ENCODE peak calls at places on chromosomes 5 and 9, in six cellular contexts. T is GM23338; S is CD4-positive, alpha-beta T cell; D is tibial artery; W is glutamatergic neuron; X is kidney. V is an unnamed sample.

GRCh38 chr5:1523793-1524480 is at the start of gene LPCAT1:
- DNase-seq in T (peak), S (peak), D (peak), W (peak), X (peak), V (peak)

GRCh38 chr9:20599195-20599594 is 23.1 kb downstream of the MLLT3 start:
- DNase-seq in T (no peak), S (no peak), D (no peak), W (no peak), X (no peak), V (no peak)

GRCh38 chr5:158534203-158534602 is 565.5 kb downstream of the EBF1 start:
- DNase-seq in T (peak), S (no peak), D (no peak), W (peak), X (no peak), V (no peak)

GRCh38 chr9:78866228-78867132 is 569.6 kb downstream of the PSAT1 start:
- DNase-seq in T (no peak), S (no peak), D (no peak), W (no peak), X (no peak), V (no peak)

GRCh38 chr9:131277673-131278420 is 1.5 kb upstream of the FAM78A start:
- DNase-seq in T (peak), S (peak), D (peak), W (peak), X (peak), V (peak)

GRCh38 chr9:5708414-5708813 is 79.5 kb downstream of the RIC1 start:
- DNase-seq in T (no peak), S (no peak), D (no peak), W (no peak), X (no peak), V (no peak)

GRCh38 chr5:131260895-131261294 is 3.0 kb upstream of the CDC42SE2 start:
- DNase-seq in T (no peak), S (no peak), D (no peak), W (no peak), X (no peak), V (no peak)

GRCh38 chr9:128414461-128414860 is 6.2 kb upstream of the CERCAM start:
- DNase-seq in T (peak), S (no peak), D (no peak), W (no peak), X (no peak), V (no peak)

GRCh38 chr5:151947924-151948323 is 23.3 kb upstream of the GLRA1 start:
- DNase-seq in T (no peak), S (no peak), D (no peak), W (no peak), X (no peak), V (no peak)

GRCh38 chr9:80059979-80060378 is 488.2 kb downstream of the TLE4 start:
- DNase-seq in T (no peak), S (no peak), D (no peak), W (no peak), X (no peak), V (no peak)

GRCh38 chr5:8399471-8399870 is 530.5 kb downstream of the MTRR start:
- DNase-seq in T (no peak), S (no peak), D (no peak), W (no peak), X (no peak), V (no peak)

GRCh38 chr5:181170996-181171395 is 23.6 kb downstream of the OR2V2 start:
- DNase-seq in T (no peak), S (no peak), D (no peak), W (no peak), X (no peak), V (no peak)

GRCh38 chr5:181173027-181173419 is 25.6 kb downstream of the OR2V2 start:
- DNase-seq in T (no peak), S (peak), D (no peak), W (no peak), X (no peak), V (no peak)

GRCh38 chr5:181176258-181176952 is 28.6 kb downstream of the TRIM7 start:
- DNase-seq in T (no peak), S (no peak), D (no peak), W (no peak), X (no peak), V (no peak)

GRCh38 chr5:181171782-181172181 is 24.4 kb downstream of the OR2V2 start:
- DNase-seq in T (no peak), S (no peak), D (no peak), W (no peak), X (no peak), V (no peak)

DNA sequence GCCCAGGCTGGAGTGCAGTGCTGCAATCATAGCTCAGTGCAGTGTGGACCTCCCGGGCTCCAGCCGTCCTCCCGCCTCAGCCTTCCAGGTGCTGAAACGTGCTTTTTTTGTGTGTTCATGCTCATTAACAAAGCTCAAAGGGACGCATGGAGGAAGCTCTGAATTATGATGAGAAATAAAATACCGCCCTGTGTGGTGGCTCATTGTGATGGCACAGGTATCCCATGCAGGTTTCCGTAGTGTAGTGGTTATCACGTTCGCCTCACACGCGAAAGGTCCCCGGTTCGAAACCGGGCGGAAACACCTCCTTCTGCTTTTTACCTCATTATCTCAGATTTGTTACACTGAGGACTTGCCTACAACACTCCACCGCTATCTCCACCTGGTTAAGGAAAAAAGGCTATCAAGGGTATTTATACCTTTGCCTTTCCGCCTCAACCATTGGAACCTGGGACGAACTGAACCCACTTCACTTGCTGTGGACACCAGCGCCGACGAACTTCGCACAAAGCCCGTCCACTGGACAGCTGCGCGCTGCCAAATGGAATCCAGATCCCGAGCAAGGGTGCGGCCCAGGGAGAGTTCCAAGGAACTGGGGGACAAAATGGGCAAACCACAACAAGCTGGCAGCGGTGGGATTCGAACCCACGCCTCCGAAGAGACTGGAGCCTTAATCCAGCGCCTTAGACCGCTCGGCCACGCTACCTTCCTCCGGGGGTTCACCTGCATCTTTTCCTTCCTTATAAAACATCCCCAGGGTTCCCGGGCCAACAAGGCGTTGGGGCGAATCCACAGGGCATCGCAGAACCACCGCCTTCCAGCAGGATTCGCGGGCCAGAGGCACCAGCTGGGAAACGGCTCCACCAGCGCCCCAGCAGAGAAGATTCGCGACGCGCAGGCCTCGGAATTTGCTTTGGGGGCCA is 26.3 kb downstream of the OR2V2 start:
- DNase-seq in T (peak), S (peak), D (no peak), W (no peak), X (no peak), V (peak)
- TF ChIP-seq CTCF in T (no peak), S (peak), D (no peak), W (no peak), X (no peak), V (no peak)

GRCh38 chr5:92777421-92777820 is 803.6 kb downstream of the NR2F1-AS1 start:
- DNase-seq in T (peak), S (no peak), D (no peak), W (no peak), X (no peak), V (no peak)

GRCh38 chr5:92778261-92778660 is 802.8 kb downstream of the NR2F1-AS1 start:
- DNase-seq in T (no peak), S (no peak), D (no peak), W (no peak), X (no peak), V (no peak)

GRCh38 chr5:92775711-92776615 is 805.1 kb downstream of the NR2F1-AS1 start:
- DNase-seq in T (no peak), S (no peak), D (no peak), W (no peak), X (no peak), V (no peak)

GRCh38 chr5:92779536-92779935 is 801.5 kb downstream of the NR2F1-AS1 start:
- DNase-seq in T (no peak), S (no peak), D (no peak), W (no peak), X (no peak), V (no peak)

GRCh38 chr5:92780057-92780456 is 801.0 kb downstream of the NR2F1-AS1 start:
- DNase-seq in T (peak), S (no peak), D (no peak), W (no peak), X (no peak), V (no peak)
- TF ChIP-seq CTCF in T (no peak), S (no peak), D (no peak), W (no peak), X (no peak), V (no peak)

DNA sequence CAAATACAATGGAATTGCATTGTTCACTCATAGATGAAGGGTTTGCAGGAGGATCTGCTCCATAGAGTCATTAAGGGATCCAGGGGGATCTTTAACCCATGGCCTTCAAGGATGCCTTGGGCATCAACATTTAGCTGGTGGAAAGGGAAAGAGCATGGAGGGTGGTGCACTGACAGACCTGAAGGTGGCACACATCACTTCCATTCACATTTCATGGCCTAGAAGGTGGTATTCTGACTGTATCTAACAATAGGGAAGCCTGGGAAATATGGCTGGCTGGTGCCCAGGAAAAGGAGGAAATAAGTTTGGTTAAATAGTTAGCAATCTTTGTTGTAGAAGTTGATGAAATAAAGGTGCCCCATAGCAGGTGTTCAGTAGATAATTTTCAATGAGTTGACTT is 230.2 kb downstream of the CD180 start:
- DNase-seq in T (no peak), S (no peak), D (no peak), W (no peak), X (no peak), V (no peak)
- TF ChIP-seq CTCF in T (peak), S (no peak), D (no peak), W (no peak), X (no peak), V (no peak)

DNA sequence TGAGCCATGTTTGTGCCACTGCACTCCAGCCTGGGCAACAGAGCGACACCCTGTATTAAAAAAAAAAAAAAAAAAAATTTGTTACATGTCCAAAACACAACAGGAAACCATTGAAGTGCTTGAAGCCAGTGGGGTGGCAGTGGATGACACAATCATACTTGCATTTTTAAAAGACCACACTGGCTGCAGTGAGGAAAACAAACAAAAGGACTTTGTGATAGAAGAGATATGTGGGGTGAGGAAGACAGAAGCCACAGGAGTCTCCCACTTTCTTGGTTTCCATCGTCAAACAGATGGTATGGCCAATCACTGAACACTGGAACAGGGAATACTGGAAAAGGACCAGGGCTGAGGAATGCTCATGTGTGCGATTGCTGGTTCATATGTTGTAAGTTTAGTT is 20.9 kb upstream of the COMMD10 start:
- DNase-seq in T (no peak), S (no peak), D (no peak), W (no peak), X (no peak), V (no peak)
- TF ChIP-seq CTCF in T (no peak), S (no peak), D (no peak), W (no peak), X (no peak), V (no peak)

GRCh38 chr5:14210729-14211128 is 67.6 kb downstream of the TRIO start:
- DNase-seq in T (no peak), S (no peak), D (no peak), W (no peak), X (no peak), V (no peak)

GRCh38 chr5:14213813-14214585 is 70.9 kb downstream of the TRIO start:
- DNase-seq in T (no peak), S (no peak), D (no peak), W (no peak), X (no peak), V (no peak)

GRCh38 chr5:14212838-14213237 is 69.7 kb downstream of the TRIO start:
- DNase-seq in T (no peak), S (no peak), D (no peak), W (no peak), X (no peak), V (no peak)

GRCh38 chr5:14213253-14213652 is 70.1 kb downstream of the TRIO start:
- DNase-seq in T (no peak), S (no peak), D (no peak), W (no peak), X (no peak), V (no peak)

DNA sequence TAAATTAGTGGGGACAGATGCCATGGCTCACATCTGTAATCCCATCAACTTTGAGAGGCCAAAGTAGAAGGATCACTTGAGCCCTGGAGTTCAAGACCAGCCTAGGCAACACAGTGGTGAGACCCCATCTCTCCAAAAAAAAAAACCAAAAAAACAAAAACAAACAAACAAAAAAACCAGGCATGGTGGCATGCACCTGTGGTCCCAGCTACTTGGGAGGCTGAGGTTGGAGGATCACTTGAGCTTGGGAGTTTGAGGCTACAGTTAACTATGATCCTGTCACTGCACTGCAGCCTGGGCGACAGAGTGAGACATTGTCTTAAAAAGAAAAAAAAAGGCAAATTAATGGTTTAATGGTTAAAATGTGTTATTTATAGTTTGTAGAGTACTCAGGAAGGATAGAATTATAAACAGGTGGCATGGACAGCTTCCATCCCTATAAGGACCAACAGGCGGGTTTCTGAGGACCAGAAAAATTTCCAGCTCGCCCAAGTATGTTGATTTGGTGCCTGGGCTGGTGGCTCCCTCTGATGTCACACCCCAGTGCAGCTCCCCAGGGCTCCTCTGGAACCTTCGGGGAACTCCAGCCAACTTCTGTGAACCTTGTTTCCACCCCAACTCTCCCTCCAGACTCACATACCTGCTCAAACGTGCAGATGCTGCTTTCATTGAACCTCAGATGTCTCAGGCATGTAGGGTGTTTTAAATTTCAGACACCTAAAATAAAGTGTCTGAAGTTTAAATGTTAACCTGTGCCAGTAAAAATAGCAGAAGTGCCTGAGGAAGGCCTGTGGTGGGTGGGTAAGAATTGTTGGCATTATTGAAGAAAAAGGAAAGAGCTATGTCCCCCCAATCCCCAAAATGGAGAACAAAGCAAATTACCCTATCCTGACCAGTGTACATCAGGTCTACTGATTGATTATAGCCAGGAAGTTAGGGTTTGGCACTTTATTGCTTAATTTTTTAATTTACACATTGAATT is 69.0 kb downstream of the TRIO start:
- DNase-seq in T (no peak), S (no peak), D (no peak), W (no peak), X (no peak), V (no peak)
- TF ChIP-seq CTCF in T (no peak), S (no peak), D (no peak), W (no peak), X (no peak), V (no peak)

GRCh38 chr5:72209515-72210115 is 102.3 kb downstream of the MAP1B start:
- DNase-seq in T (peak), S (no peak), D (no peak), W (no peak), X (no peak), V (no peak)
- TF ChIP-seq CTCF in T (no peak), S (no peak), D (no peak), W (no peak), X (no peak), V (no peak)